ENCODE peak calls at places on chromosomes 6 and 20, in six cellular contexts. Y, M, W, R, E and X are unnamed samples.

GRCh38 chr6:31180500-31180899 is 10.0 kb upstream of the POU5F1 start:
- DNase-seq in Y (no peak), M (no peak), W (no peak), R (no peak), E (peak; percentile 81), X (peak; percentile 84)

GRCh38 chr20:48523191-48523757 is 304.5 kb downstream of the PREX1 start:
- DNase-seq in Y (no peak), M (peak; percentile 76), W (no peak), R (no peak), E (peak; percentile 79), X (peak; percentile 90)

GRCh38 chr6:165571068-165571682 is 91.9 kb downstream of the PDE10A start:
- DNase-seq in Y (no peak), M (no peak), W (no peak), R (no peak), E (peak; percentile 84), X (no peak)

GRCh38 chr6:160992323-160993314 is 1.1 kb downstream of the MAP3K4 start:
- DNase-seq in Y (no peak), M (peak; percentile 31), W (peak; percentile 91), R (no peak), E (peak; percentile 80), X (peak; percentile 56)

GRCh38 chr20:20214757-20215275 is 153.1 kb upstream of the INSM1 start:
- DNase-seq in Y (no peak), M (no peak), W (peak; percentile 94), R (no peak), E (no peak), X (no peak)

GRCh38 chr6:8939615-8940014 is 504.3 kb upstream of the SLC35B3 start:
- DNase-seq in Y (no peak), M (no peak), W (peak; percentile 94), R (no peak), E (no peak), X (no peak)

GRCh38 chr6:35474978-35475570 is 6.9 kb downstream of the RPL10A start:
- DNase-seq in Y (no peak), M (no peak), W (no peak), R (no peak), E (no peak), X (no peak)

GRCh38 chr6:93918258-93918657 is 498.9 kb upstream of the EPHA7 start:
- DNase-seq in Y (no peak), M (no peak), W (no peak), R (no peak), E (no peak), X (no peak)

GRCh38 chr20:33183292-33183691 is 15.3 kb downstream of the BPIFA2 start:
- DNase-seq in Y (no peak), M (no peak), W (no peak), R (no peak), E (no peak), X (no peak)